ENCODE peak calls at places on chromosome 9, in six cellular contexts. W is BJ; O is heart left ventricle; N is breast epithelium; Y is A549; G is naive thymus-derived CD8-positive, alpha-beta T cell. F is an unnamed sample.

GRCh38 chr9:19754921-19755320 is 33.9 kb downstream of the SLC24A2 start:
- DNase-seq in W (no peak), O (no peak), N (no peak), Y (no peak), G (no peak), F (no peak)

GRCh38 chr9:102587231-102587630 is 407.9 kb upstream of the CYLC2 start:
- DNase-seq in W (no peak), O (no peak), N (no peak), Y (no peak), G (no peak), F (no peak)

GRCh38 chr9:89178162-89179120 is at the start of gene SHC3:
- DNase-seq in W (no peak), O (no peak), N (no peak), Y (no peak), G (no peak), F (no peak)

GRCh38 chr9:88587182-88587581 is 52.2 kb downstream of the NXNL2 start:
- DNase-seq in W (no peak), O (no peak), N (peak), Y (peak), G (no peak), F (no peak)

GRCh38 chr9:76651114-76651697 is 113.0 kb upstream of the PCA3 start:
- DNase-seq in W (no peak), O (no peak), N (no peak), Y (no peak), G (no peak), F (no peak)

GRCh38 chr9:35001803-35002502 is 12.4 kb downstream of the DNAJB5 start:
- DNase-seq in W (no peak), O (no peak), N (no peak), Y (no peak), G (no peak), F (no peak)

GRCh38 chr9:86948153-86948929 is 1.0 kb upstream of the GAS1 start:
- DNase-seq in W (no peak), O (peak), N (peak), Y (peak), G (peak), F (peak)

GRCh38 chr9:135108801-135109500 is 21.5 kb downstream of the OLFM1 start:
- DNase-seq in W (no peak), O (no peak), N (no peak), Y (no peak), G (no peak), F (no peak)

GRCh38 chr9:34809504-34810186 is 99.7 kb upstream of the CCL21 start:
- DNase-seq in W (no peak), O (peak), N (no peak), Y (peak), G (no peak), F (no peak)

GRCh38 chr9:137373611-137373980 is 49.4 kb downstream of the EXD3 start:
- DNase-seq in W (no peak), O (no peak), N (no peak), Y (no peak), G (no peak), F (no peak)

GRCh38 chr9:70493046-70493445 is 78.6 kb upstream of the KLF9 start:
- DNase-seq in W (no peak), O (no peak), N (no peak), Y (no peak), G (no peak), F (no peak)

GRCh38 chr9:90458485-90458884 is 184.1 kb downstream of the DIRAS2 start:
- DNase-seq in W (no peak), O (no peak), N (no peak), Y (peak), G (no peak), F (no peak)

GRCh38 chr9:134346151-134346550 is 19.9 kb downstream of the RXRA start:
- DNase-seq in W (no peak), O (no peak), N (no peak), Y (no peak), G (no peak), F (no peak)

GRCh38 chr9:2087500-2088313 is 72.6 kb downstream of the SMARCA2 start:
- DNase-seq in W (no peak), O (no peak), N (no peak), Y (peak), G (peak), F (peak)

GRCh38 chr9:22528485-22528884 is 81.9 kb downstream of the DMRTA1 start:
- DNase-seq in W (no peak), O (no peak), N (no peak), Y (peak), G (no peak), F (no peak)

GRCh38 chr9:123486431-123486830 is 130.4 kb downstream of the CRB2 start:
- DNase-seq in W (no peak), O (no peak), N (no peak), Y (no peak), G (no peak), F (no peak)

GRCh38 chr9:81182421-81182820 is 506.9 kb downstream of the TLE1 start:
- DNase-seq in W (no peak), O (no peak), N (no peak), Y (peak), G (no peak), F (no peak)

GRCh38 chr9:35748239-35748857 is 680 bp downstream of the GBA2 start:
- DNase-seq in W (no peak), O (peak), N (no peak), Y (no peak), G (no peak), F (no peak)

GRCh38 chr9:76846307-76846706 is 59.6 kb downstream of the PRUNE2 start:
- DNase-seq in W (no peak), O (no peak), N (no peak), Y (no peak), G (no peak), F (no peak)

GRCh38 chr9:136667217-136667939 is 4.7 kb downstream of the EGFL7 start:
- DNase-seq in W (no peak), O (no peak), N (no peak), Y (no peak), G (no peak), F (no peak)

GRCh38 chr9:109817846-109818472 is 38.0 kb downstream of the PALM2AKAP2 start:
- DNase-seq in W (peak), O (peak), N (peak), Y (peak), G (no peak), F (peak)

GRCh38 chr9:97315550-97315949 is 8.1 kb downstream of the CCDC180 start:
- DNase-seq in W (peak), O (no peak), N (no peak), Y (no peak), G (no peak), F (no peak)

GRCh38 chr9:89538874-89539273 is 41.0 kb upstream of the SEMA4D start:
- DNase-seq in W (no peak), O (no peak), N (no peak), Y (no peak), G (peak), F (no peak)

GRCh38 chr9:36945999-36946398 is 88.1 kb downstream of the PAX5 start:
- DNase-seq in W (no peak), O (no peak), N (no peak), Y (no peak), G (no peak), F (no peak)

GRCh38 chr9:129208191-129209091 is 30.4 kb upstream of the IER5L start:
- DNase-seq in W (no peak), O (no peak), N (no peak), Y (no peak), G (peak), F (no peak)

GRCh38 chr9:36895744-36896260 is 138.3 kb downstream of the PAX5 start:
- DNase-seq in W (no peak), O (no peak), N (no peak), Y (no peak), G (no peak), F (no peak)

GRCh38 chr9:36479086-36479485 is 79.0 kb upstream of the RNF38 start:
- DNase-seq in W (no peak), O (no peak), N (no peak), Y (no peak), G (no peak), F (no peak)

GRCh38 chr9:112868956-112869594 is 21.6 kb downstream of the SLC46A2 start:
- DNase-seq in W (no peak), O (no peak), N (no peak), Y (no peak), G (no peak), F (no peak)

GRCh38 chr9:130276121-130276520 is 10.6 kb downstream of the HMCN2 start:
- DNase-seq in W (no peak), O (no peak), N (no peak), Y (no peak), G (no peak), F (no peak)

GRCh38 chr9:127923771-127924170 is 6.8 kb downstream of the PIP5KL1 start:
- DNase-seq in W (peak), O (no peak), N (no peak), Y (peak), G (no peak), F (no peak)

GRCh38 chr9:105319514-105319863 is 75.0 kb downstream of the SLC44A1 start:
- DNase-seq in W (no peak), O (no peak), N (no peak), Y (no peak), G (no peak), F (no peak)

GRCh38 chr9:38644601-38645000 is 24.2 kb upstream of the ANKRD18A start:
- DNase-seq in W (no peak), O (no peak), N (no peak), Y (no peak), G (no peak), F (no peak)

GRCh38 chr9:5587024-5587423 is 41.9 kb upstream of the RIC1 start:
- DNase-seq in W (no peak), O (no peak), N (no peak), Y (no peak), G (no peak), F (no peak)

GRCh38 chr9:83937861-83938455 is 16.7 kb upstream of the KIF27 start:
- DNase-seq in W (no peak), O (no peak), N (no peak), Y (peak), G (peak), F (no peak)

GRCh38 chr9:77016111-77016525 is 3.3 kb upstream of the FOXB2 start:
- DNase-seq in W (no peak), O (no peak), N (no peak), Y (no peak), G (no peak), F (no peak)

GRCh38 chr9:133125706-133126696 is 5.0 kb upstream of the RALGDS start:
- DNase-seq in W (no peak), O (peak), N (no peak), Y (no peak), G (peak), F (no peak)

GRCh38 chr9:124766815-124767554 is 4.1 kb downstream of the NR6A1 start:
- DNase-seq in W (no peak), O (no peak), N (no peak), Y (no peak), G (no peak), F (no peak)

GRCh38 chr9:86549434-86549833 is 195.2 kb upstream of the TUT7 start:
- DNase-seq in W (peak), O (no peak), N (no peak), Y (no peak), G (no peak), F (no peak)

GRCh38 chr9:20188616-20189212 is 399.9 kb upstream of the SLC24A2 start:
- DNase-seq in W (no peak), O (no peak), N (no peak), Y (no peak), G (no peak), F (no peak)